ENCODE peak calls at places on chromosomes 1 and 21, in ten cellular contexts. A is suprapubic skin, N is HFF-Myc, J is astrocyte of the cerebellum, R is psoas muscle, E is H1, G is HepG2, S is pancreas, U is mesendoderm, T is upper lobe of right lung. V is an unnamed sample.
A peak's percentile ranks its signal among the peaks of the same experiment; 100 is the strongest.

GRCh38 chr1:214678386-214678785 is 75.4 kb downstream of the CENPF start:
- DNase-seq in A (no peak), N (no peak), J (no peak), R (no peak), E (no peak), G (peak; percentile 96), S (no peak), U (no peak), T (no peak), V (no peak)

GRCh38 chr1:81097860-81098259 is 702.9 kb upstream of the ADGRL2 start:
- DNase-seq in A (no peak), N (no peak), J (no peak), R (no peak), E (no peak), G (no peak), S (no peak), U (no peak), T (no peak), V (no peak)

GRCh38 chr1:163785868-163786267 is 464.1 kb downstream of the NUF2 start:
- DNase-seq in A (no peak), N (no peak), J (no peak), R (no peak), E (no peak), G (no peak), S (no peak), U (no peak), T (no peak), V (no peak)

GRCh38 chr21:45534591-45535331 is 7.5 kb downstream of the SLC19A1 start:
- DNase-seq in A (peak; percentile 76), N (no peak), J (no peak), R (peak; percentile 46), E (peak; percentile 41), G (no peak), S (no peak), U (no peak), T (peak; percentile 75), V (no peak)

GRCh38 chr21:32702702-32703101 is 25.1 kb downstream of the SYNJ1 start:
- DNase-seq in A (no peak), N (no peak), J (no peak), R (no peak), E (no peak), G (no peak), S (no peak), U (peak; percentile 60), T (no peak), V (no peak)

GRCh38 chr1:215166886-215167285 is 84.3 kb downstream of the KCNK2 start:
- DNase-seq in A (no peak), N (no peak), J (no peak), R (no peak), E (no peak), G (no peak), S (no peak), U (no peak), T (no peak), V (no peak)

GRCh38 chr21:38740131-38740530 is 65.6 kb upstream of the ETS2 start:
- DNase-seq in A (no peak), N (no peak), J (no peak), R (no peak), E (no peak), G (no peak), S (no peak), U (no peak), T (no peak), V (no peak)

GRCh38 chr1:115757286-115757810 is 11.2 kb downstream of the CASQ2 start:
- DNase-seq in A (no peak), N (no peak), J (no peak), R (no peak), E (no peak), G (no peak), S (no peak), U (no peak), T (no peak), V (no peak)

GRCh38 chr21:34890724-34891609 is 158.1 kb downstream of the RUNX1 start:
- DNase-seq in A (no peak), N (no peak), J (no peak), R (peak; percentile 29), E (peak; percentile 67), G (no peak), S (no peak), U (peak; percentile 67), T (no peak), V (no peak)

GRCh38 chr1:53627031-53627430 is 111.9 kb downstream of the GLIS1 start:
- DNase-seq in A (peak; percentile 68), N (no peak), J (no peak), R (no peak), E (peak; percentile 40), G (no peak), S (no peak), U (no peak), T (no peak), V (no peak)

GRCh38 chr1:68163220-68163619 is 69.1 kb downstream of the WLS start:
- DNase-seq in A (no peak), N (no peak), J (no peak), R (no peak), E (no peak), G (no peak), S (no peak), U (no peak), T (no peak), V (no peak)

GRCh38 chr1:208187499-208188041 is 56.6 kb downstream of the PLXNA2 start:
- DNase-seq in A (no peak), N (no peak), J (no peak), R (no peak), E (no peak), G (no peak), S (no peak), U (no peak), T (no peak), V (no peak)

GRCh38 chr1:24936688-24937087 is 6.6 kb upstream of the RUNX3 start:
- DNase-seq in A (no peak), N (no peak), J (no peak), R (no peak), E (no peak), G (no peak), S (no peak), U (no peak), T (no peak), V (no peak)

GRCh38 chr1:103265551-103265950 is 157.2 kb upstream of the COL11A1 start:
- DNase-seq in A (no peak), N (no peak), J (no peak), R (no peak), E (no peak), G (no peak), S (no peak), U (no peak), T (no peak), V (peak; percentile 4)

DNA sequence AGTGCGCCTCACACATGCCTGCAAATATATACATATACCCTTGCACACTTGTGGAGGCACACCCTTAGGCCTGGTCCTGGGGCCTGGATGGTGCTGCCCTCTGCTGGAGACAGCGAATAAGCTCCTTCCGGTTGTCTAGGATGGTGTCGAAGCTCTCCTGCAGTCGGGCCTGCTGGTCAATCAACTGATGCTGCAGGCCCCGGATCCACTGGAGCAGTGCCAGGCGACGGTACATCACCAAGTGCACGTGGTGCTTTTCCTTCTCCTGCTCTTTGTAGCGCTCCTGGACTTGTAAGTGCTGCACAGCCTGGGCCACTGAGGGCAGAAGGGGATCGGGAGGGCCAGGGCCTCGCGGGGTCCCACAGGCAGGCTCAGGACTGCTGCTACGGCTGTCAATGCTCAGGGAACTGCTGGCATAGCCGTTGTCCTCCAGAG is 3.1 kb downstream of the C1orf216 start:
- DNase-seq in A (no peak), N (peak; percentile 63), J (peak; percentile 38), R (peak; percentile 70), E (peak; percentile 88), G (peak; percentile 68), S (peak; percentile 49), U (peak; percentile 86), T (peak; percentile 84), V (peak; percentile 74)
- H3K4me3 ChIP-seq in A (no peak overlapping the region), N (peak overlapping the region; percentile 7), J (no peak overlapping the region), R (peak overlapping the region; percentile 20), E (no peak overlapping the region), G (no peak overlapping the region), S (no peak overlapping the region), U (no peak overlapping the region), T (no peak overlapping the region), V (no peak overlapping the region)

GRCh38 chr21:21673959-21674358 is 675.8 kb downstream of the NCAM2 start:
- DNase-seq in A (no peak), N (no peak), J (no peak), R (no peak), E (no peak), G (no peak), S (no peak), U (no peak), T (no peak), V (no peak)

DNA sequence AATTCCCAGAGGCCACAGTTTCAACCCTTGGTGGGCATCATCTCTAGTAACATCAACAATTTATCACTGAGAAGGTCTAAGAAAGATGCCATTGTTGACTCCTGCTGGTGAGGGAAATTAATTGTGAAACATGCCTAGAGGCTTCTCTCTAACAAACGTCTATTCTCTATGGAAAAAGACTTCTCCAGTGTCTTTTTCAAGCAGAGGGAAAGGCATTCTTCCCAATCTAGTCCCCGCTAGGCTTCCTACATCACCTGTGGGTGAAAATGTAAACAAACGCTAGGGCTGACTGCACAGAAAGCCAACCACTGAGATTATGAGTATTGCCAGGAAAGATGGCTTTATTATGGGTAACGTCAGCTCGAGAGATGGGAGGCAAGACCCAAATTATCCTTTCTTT is 677.4 kb downstream of the NCAM2 start:
- DNase-seq in A (no peak), N (no peak), J (no peak), R (no peak), E (no peak), G (no peak), S (no peak), U (no peak), T (no peak), V (no peak)
- H3K4me3 ChIP-seq in A (no peak overlapping the region), N (no peak overlapping the region), J (no peak overlapping the region), R (no peak overlapping the region), E (no peak overlapping the region), G (no peak overlapping the region), S (no peak overlapping the region), U (no peak overlapping the region), T (no peak overlapping the region), V (no peak overlapping the region)

DNA sequence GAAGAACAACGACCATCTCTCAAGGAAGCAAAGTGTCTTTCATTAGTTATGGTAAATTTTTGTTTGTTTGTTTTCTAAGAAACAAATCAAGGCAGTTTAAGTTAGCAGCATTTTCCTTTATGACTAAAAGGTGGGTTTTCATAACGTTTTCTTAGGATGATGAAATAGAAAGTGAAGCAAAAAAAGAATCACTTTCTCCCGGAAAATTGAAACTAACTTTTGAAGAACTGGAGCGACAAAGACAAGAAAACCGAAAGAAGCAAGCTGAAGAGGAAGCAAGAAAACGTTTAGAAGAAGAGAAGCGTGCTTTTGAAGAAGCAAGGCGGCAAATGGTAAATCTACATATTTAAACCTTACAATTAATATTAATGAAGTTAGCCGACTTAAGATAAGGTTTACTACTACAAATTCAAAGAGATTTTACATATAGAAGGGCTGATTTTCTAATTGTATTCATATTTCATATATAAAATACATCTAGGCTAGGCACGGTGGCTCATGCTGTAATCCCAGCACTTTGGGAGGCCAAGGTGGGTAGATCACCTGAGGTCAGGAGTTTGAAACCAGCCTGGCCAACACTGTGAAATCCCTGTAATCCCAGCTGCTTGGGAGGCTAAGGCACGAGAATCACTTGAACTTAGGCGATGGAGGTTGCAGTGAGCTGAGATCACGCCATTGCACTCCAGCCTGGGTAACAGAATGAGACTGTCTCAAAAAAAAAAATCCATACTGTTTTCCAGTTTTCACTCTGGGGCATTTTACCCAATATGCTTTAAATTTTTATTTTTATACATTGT is 38.3 kb downstream of the NEXN start:
- DNase-seq in A (no peak), N (no peak), J (no peak), R (no peak), E (no peak), G (no peak), S (no peak), U (no peak), T (no peak), V (no peak)
- H3K4me3 ChIP-seq in A (peak overlapping the region; percentile 5), N (no peak overlapping the region), J (no peak overlapping the region), R (no peak overlapping the region), E (no peak overlapping the region), G (no peak overlapping the region), S (no peak overlapping the region), U (no peak overlapping the region), T (peak overlapping the region; percentile 21), V (no peak overlapping the region)

GRCh38 chr1:13764533-13764932 is 64.5 kb downstream of the PRDM2 start:
- DNase-seq in A (no peak), N (no peak), J (peak; percentile 65), R (no peak), E (no peak), G (no peak), S (no peak), U (peak; percentile 86), T (no peak), V (no peak)
- H3K4me3 ChIP-seq in A (no peak overlapping the region), N (no peak overlapping the region), J (no peak overlapping the region), R (no peak overlapping the region), E (no peak overlapping the region), G (no peak overlapping the region), S (no peak overlapping the region), U (no peak overlapping the region), T (no peak overlapping the region), V (no peak overlapping the region)

V was measured in A549.